ENCODE peak calls at places on chromosome 5, in four cellular contexts. R is HFFc6, O is Calu3, T is GM10248. Q is an unnamed sample.

GRCh38 chr5:151682751-151683331 is 3.9 kb downstream of the SPARC start:
- DNase-seq in T (no peak), O (no peak), R (peak; percentile 61), Q (no peak)

GRCh38 chr5:77957-78804 is 13.8 kb upstream of the PLEKHG4B start:
- DNase-seq in R (peak; percentile 28), O (peak; percentile 77), T (peak; percentile 35), Q (peak; percentile 44)

GRCh38 chr5:131406997-131407638 is 143.3 kb downstream of the CDC42SE2 start:
- DNase-seq in R (no peak), O (no peak), T (no peak), Q (no peak)

GRCh38 chr5:139689631-139690384 is 41.7 kb downstream of the CXXC5 start:
- DNase-seq in O (peak; percentile 52), R (peak; percentile 18), T (peak; percentile 62), Q (no peak)

GRCh38 chr5:124798890-124799289 is 52.5 kb upstream of the ZNF608 start:
- DNase-seq in O (no peak), R (no peak), T (no peak), Q (no peak)

GRCh38 chr5:114686345-114686744 is 324.5 kb downstream of the KCNN2 start:
- DNase-seq in R (no peak), O (no peak), T (no peak), Q (no peak)

GRCh38 chr5:68545636-68546325 is 330.2 kb downstream of the PIK3R1 start:
- DNase-seq in T (no peak), O (no peak), R (no peak), Q (no peak)

GRCh38 chr5:56088967-56089829 is 94.4 kb upstream of the IL6ST start:
- DNase-seq in R (peak; percentile 43), O (no peak), T (peak; percentile 70), Q (peak; percentile 51)

GRCh38 chr5:170632985-170633234 is 129.1 kb downstream of the KCNIP1 start:
- DNase-seq in O (peak; percentile 83), R (no peak), T (peak; percentile 83), Q (no peak)

GRCh38 chr5:143494595-143494994 is 91.1 kb upstream of the NR3C1 start:
- DNase-seq in T (no peak), O (no peak), R (no peak), Q (no peak)

GRCh38 chr5:121918238-121918637 is 43.5 kb upstream of the SRFBP1 start:
- DNase-seq in O (no peak), T (no peak), R (no peak), Q (no peak)

GRCh38 chr5:90161399-90161798 is 248.2 kb downstream of the CETN3 start:
- DNase-seq in O (peak; percentile 70), R (no peak), T (peak; percentile 19), Q (peak; percentile 13)

GRCh38 chr5:111278824-111279504 is 54.8 kb downstream of the CAMK4 start:
- DNase-seq in R (no peak), T (peak; percentile 56), O (peak; percentile 90), Q (no peak)

GRCh38 chr5:97508864-97509263 is 325.8 kb upstream of the RIOK2 start:
- DNase-seq in T (no peak), R (no peak), O (no peak), Q (no peak)

GRCh38 chr5:123690821-123691220 is 178.8 kb downstream of the CSNK1G3 start:
- DNase-seq in O (peak; percentile 14), T (no peak), R (no peak), Q (no peak)

GRCh38 chr5:127486471-127486870 is 31.0 kb upstream of the PRRC1 start:
- DNase-seq in T (no peak), O (no peak), R (no peak), Q (no peak)

GRCh38 chr5:15500326-15500958 is 462 bp downstream of the FBXL7 start:
- DNase-seq in O (no peak), R (peak; percentile 41), T (no peak), Q (no peak)

GRCh38 chr5:149024477-149024876 is 38.4 kb downstream of the SH3TC2 start:
- DNase-seq in R (peak; percentile 31), O (no peak), T (no peak), Q (no peak)

GRCh38 chr5:128093368-128093767 is 9.8 kb downstream of the SLC12A2 start:
- DNase-seq in R (no peak), O (no peak), T (no peak), Q (no peak)

GRCh38 chr5:21152611-21153010 is 1164.6 kb upstream of the CDH18 start:
- DNase-seq in R (peak; percentile 5), T (no peak), O (peak; percentile 26), Q (peak; percentile 77)

GRCh38 chr5:90783460-90784333 is 225.1 kb downstream of the ADGRV1 start:
- DNase-seq in T (peak; percentile 21), O (peak; percentile 86), R (peak; percentile 57), Q (peak; percentile 23)